ENCODE peak calls at places on chromosomes 12 and 14, in nine cellular contexts. F is SK-N-SH, D is lower lobe of right lung, R is pancreas, T is tibial artery, X is endodermal cell, K is mammary epithelial cell, G is sigmoid colon, S is heart right ventricle. J is an unnamed sample. For H3K4me1 and H3K9me3, the result is how much of the 10 kb centered on the place peaks cover.

GRCh38 chr12:124660846-124661245 is 93.4 kb upstream of the NCOR2 start:
- DNase-seq in D (no peak), T (no peak), K (no peak), G (no peak), S (no peak), R (no peak), F (no peak), X (no peak), J (no peak)

GRCh38 chr14:92692822-92693226 is 55.6 kb downstream of the LGMN start:
- DNase-seq in T (peak), X (no peak), S (peak), G (peak), R (peak), K (peak), D (peak), F (peak), J (peak)

GRCh38 chr12:27024291-27024690 is 1.9 kb downstream of the MED21 start:
- DNase-seq in S (no peak), T (no peak), G (no peak), R (no peak), X (no peak), D (no peak), F (no peak), K (no peak), J (no peak)

GRCh38 chr12:28242888-28243633 is 52.8 kb downstream of the CCDC91 start:
- DNase-seq in R (no peak), D (no peak), K (no peak), G (no peak), F (no peak), T (no peak), S (no peak), X (no peak), J (no peak)

GRCh38 chr12:91685917-91686316 is 459.7 kb downstream of the BTG1 start:
- DNase-seq in D (no peak), F (no peak), S (no peak), K (peak), T (no peak), G (no peak), R (no peak), X (no peak), J (no peak)

GRCh38 chr12:20476551-20476950 is 108.2 kb downstream of the PDE3A start:
- DNase-seq in D (no peak), X (no peak), S (no peak), K (no peak), F (no peak), G (no peak), T (no peak), R (no peak), J (no peak)

GRCh38 chr14:97824218-97824617 is 1027.0 kb downstream of the VRK1 start:
- DNase-seq in K (no peak), S (no peak), F (no peak), T (no peak), R (no peak), D (no peak), G (no peak), X (no peak), J (no peak)

GRCh38 chr12:101612162-101612916 is 17.6 kb downstream of the MYBPC1 start:
- DNase-seq in X (no peak), R (no peak), G (no peak), K (no peak), D (no peak), T (no peak), F (no peak), S (no peak), J (no peak)

GRCh38 chr12:96352161-96352835 is 47.9 kb downstream of the CDK17 start:
- DNase-seq in D (no peak), F (no peak), S (no peak), X (no peak), K (no peak), R (no peak), G (no peak), T (no peak), J (no peak)

GRCh38 chr12:52007158-52007921 is 594 bp downstream of the TAMALIN start:
- DNase-seq in X (peak), D (peak), R (no peak), T (no peak), F (no peak), S (peak), K (no peak), G (peak), J (peak)

GRCh38 chr12:49428652-49429549 is 61.6 kb downstream of the SPATS2 start:
- DNase-seq in G (no peak), S (no peak), F (no peak), T (no peak), X (peak), K (peak), D (no peak), R (no peak), J (no peak)

GRCh38 chr12:12008232-12008850 is 62.4 kb upstream of the BCL2L14 start:
- DNase-seq in G (no peak), T (no peak), F (no peak), D (no peak), K (peak), X (peak), R (no peak), S (no peak), J (no peak)

GRCh38 chr14:32203928-32204357 is 874 bp upstream of the RNU6-8 start:
- DNase-seq in X (peak), R (no peak), T (no peak), K (no peak), D (no peak), S (no peak), F (peak), G (peak), J (no peak)

GRCh38 chr12:107929436-107929835 is 154.9 kb downstream of the ASCL4 start:
- DNase-seq in K (peak), D (no peak), S (no peak), G (no peak), F (peak), X (peak), R (no peak), T (no peak), J (no peak)

GRCh38 chr12:105401198-105401597 is 70.7 kb downstream of the C12orf75 start:
- DNase-seq in S (no peak), G (no peak), T (no peak), R (no peak), K (no peak), F (no peak), D (no peak), X (no peak), J (no peak)

GRCh38 chr12:85963322-85963721 is 89.2 kb downstream of the NTS start:
- DNase-seq in T (no peak), S (no peak), F (no peak), X (no peak), R (no peak), D (no peak), K (peak), G (no peak), J (no peak)

GRCh38 chr12:89225808-89226368 is 126.4 kb downstream of the DUSP6 start:
- DNase-seq in S (no peak), K (peak), X (peak), R (peak), G (no peak), F (no peak), T (no peak), D (no peak), J (no peak)

GRCh38 chr12:127280393-127281275 is 986.3 kb upstream of the TMEM132C start:
- DNase-seq in R (peak), K (peak), T (no peak), D (peak), F (peak), G (no peak), X (peak), S (peak), J (peak)

GRCh38 chr12:100668939-100669536 is 95.6 kb downstream of the GAS2L3 start:
- DNase-seq in K (peak), T (no peak), S (peak), X (peak), G (no peak), D (peak), R (peak), F (peak), J (peak)

DNA sequence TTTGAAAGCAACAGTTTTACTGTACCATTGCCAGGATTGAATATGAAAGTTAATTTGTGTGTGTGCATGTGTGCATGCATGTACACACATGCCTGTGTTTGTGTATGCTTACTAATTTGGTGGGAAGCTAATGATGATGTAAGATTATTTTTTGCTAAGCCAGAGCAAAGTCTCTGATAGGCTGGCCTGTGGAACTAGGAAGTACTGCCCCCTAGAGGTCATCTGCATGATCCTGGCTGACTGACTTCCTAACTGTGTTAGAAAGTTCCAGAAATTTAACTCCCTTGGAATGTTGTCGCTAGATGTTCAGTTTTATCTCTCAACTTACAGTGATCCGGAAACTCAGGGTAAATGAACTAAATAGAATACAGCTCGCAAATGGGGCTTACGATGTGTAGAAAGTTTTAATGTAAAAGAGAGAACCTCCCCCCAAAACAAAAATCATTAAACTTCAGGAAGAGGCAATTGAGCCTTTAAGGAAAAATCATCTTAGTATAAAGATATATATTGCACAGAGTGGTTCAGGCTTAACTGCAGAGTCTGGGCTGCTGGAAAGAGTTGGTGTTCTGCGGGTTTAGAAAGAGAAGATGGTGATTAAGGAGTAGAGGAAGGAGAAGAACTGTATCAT is 34.3 kb upstream of the SLC38A1 start:
- DNase-seq in S (no peak), F (peak), K (peak), R (peak), D (no peak), X (peak), G (no peak), T (no peak), J (no peak)
- TF ChIP-seq CTCF in S (peak), F (peak), K (peak), R (peak), D (peak), X (peak), G (peak), T (peak), J (peak)

GRCh38 chr14:69664865-69665526 is 53.6 kb downstream of the SUSD6 start:
- DNase-seq in T (no peak), S (no peak), F (peak), D (no peak), R (no peak), X (no peak), G (no peak), K (no peak), J (no peak)
- H3K4me1 ChIP-seq in T (half or more), S (under half), F (under half), D (half or more), R (under half), X (under half), G (half or more), K (under half), J (under half)

DNA sequence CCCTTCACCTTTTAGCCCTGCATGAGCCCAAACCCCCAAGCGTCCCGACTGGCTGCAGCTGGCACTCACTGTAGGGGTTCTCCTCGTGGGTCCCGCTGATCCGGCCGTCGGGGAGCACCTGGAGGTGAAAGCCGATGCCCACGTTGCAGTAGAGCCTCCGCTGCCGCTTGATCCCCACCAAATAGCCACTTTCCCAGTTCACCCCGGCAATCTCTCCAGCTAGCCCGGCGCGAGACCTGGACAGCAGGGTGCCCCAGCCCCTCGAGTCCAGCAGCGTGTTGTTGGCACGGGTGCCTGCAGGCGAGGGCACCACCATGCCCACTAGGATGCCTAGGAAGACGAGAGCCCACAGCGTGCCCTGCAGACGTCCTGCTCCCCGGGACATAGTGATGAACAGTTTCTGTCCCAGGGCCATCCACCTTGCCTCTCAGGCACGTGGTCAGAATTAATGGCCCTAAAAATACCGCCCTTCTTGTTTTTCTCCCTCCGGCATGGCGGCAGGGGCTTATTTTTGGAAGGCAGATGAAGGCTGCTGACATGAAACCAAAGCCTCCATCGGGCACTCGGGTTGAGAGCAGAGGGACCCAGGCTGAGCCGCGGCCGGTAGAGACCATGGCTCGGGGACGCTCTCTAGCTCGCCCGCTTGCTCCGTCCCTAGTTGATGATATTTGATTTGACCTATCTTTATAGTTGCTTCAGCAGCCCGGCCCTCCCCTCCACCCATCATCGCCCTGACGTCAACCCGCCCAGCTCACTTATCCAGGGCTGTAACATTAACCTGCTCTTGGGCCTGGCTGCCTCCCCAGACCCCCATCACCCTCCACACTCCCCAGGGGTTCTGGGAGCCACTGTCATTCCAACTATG is at the start of gene FGF6:
- DNase-seq in G (no peak), D (no peak), K (no peak), X (peak), T (no peak), F (no peak), S (no peak), R (no peak), J (no peak)
- H3K9me3 ChIP-seq in G (under half), D (under half), K (under half), X (under half), T (under half), F (under half), S (under half), R (under half), J (under half)

DNA sequence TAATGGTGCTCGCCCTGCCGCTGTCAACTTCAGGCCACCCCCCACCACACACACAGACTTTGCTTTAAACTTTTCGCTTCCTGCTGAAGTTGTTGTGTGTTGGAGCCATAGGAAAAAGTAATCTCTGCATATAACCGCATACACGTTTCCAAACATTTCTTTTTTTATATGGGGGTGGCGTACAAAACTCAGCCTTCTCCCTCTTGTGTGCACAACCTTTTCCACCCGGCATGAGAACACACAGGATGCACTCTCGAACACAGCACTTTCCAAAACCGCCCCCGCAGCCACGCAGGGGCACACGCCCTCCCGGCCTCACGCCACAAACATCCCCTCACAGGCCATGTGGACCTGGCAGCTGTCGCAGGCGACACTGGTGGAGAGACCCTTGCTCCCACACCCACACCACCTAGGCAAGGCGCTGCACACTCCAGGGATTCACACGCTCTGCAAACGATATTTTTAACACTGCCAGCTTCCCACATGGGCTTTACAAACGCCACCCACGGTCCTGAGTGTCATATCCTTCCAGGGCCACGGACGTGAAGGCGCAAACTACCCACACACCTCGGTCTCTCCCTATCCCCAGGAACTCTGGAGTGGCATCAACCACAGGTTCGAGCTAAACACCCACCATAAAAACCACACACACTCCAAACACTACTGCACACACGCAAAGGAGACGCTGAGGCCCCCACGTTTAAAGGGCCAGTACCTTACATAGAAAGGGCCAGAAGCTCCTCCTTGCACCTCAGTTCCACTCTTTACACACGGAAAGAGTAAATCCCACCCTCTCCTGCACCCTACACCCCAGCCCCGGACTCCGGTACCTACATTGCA is 12.3 kb upstream of the ITGB7 start:
- DNase-seq in S (peak), G (no peak), X (peak), D (peak), K (peak), F (no peak), R (no peak), T (peak), J (no peak)
- TF ChIP-seq CTCF in S (no peak), G (no peak), X (no peak), D (no peak), K (no peak), F (no peak), R (no peak), T (no peak), J (no peak)

GRCh38 chr12:41189395-41190251 is 1.5 kb downstream of the PDZRN4 start:
- DNase-seq in D (no peak), G (peak), X (peak), T (peak), K (peak), R (no peak), S (no peak), F (peak), J (no peak)

GRCh38 chr12:41188841-41189394 is 798 bp downstream of the PDZRN4 start:
- DNase-seq in F (no peak), T (peak), D (no peak), R (no peak), G (no peak), S (no peak), X (peak), K (no peak), J (no peak)

GRCh38 chr12:41188058-41188840 is at the start of gene PDZRN4:
- DNase-seq in F (peak), G (peak), S (peak), K (peak), R (no peak), D (peak), X (peak), T (peak), J (no peak)

GRCh38 chr12:41190360-41190759 is 2.2 kb downstream of the PDZRN4 start:
- DNase-seq in S (no peak), K (no peak), F (peak), R (no peak), X (peak), D (no peak), T (no peak), G (peak), J (no peak)

DNA sequence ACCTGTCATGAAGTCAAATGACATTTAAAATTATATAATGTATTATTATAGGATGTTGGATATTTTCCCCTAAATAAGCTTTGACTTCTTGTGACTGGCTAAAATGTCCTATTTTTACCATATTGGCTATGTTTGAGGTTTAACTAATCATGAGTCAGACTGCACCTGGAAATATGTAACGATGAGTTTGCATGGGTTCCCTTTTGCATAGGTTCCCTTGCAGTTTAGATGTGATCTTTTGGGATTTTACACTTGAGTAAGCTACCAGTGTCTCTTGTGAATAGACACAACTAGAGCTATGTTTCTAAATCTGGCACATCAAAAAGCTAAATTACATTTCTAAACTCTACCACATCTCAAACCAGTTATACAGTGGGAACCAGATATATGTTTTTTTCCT is 5.2 kb downstream of the PDZRN4 start:
- DNase-seq in D (no peak), R (no peak), S (no peak), F (no peak), X (no peak), T (no peak), K (no peak), G (no peak), J (no peak)
- H3K4me1 ChIP-seq in D (under half), R (under half), S (under half), F (under half), X (under half), T (under half), K (under half), G (under half), J (under half)

GRCh38 chr14:106204063-106204462 is 677.7 kb downstream of the TMEM121 start:
- DNase-seq in X (no peak), F (no peak), G (no peak), K (no peak), T (no peak), S (no peak), D (no peak), R (no peak), J (no peak)
- H3K9me3 ChIP-seq in X (half or more), F (under half), G (under half), K (under half), T (under half), S (under half), D (under half), R (under half), J (under half)

GRCh38 chr12:48105867-48106563 is at the start of gene SENP1:
- DNase-seq in X (peak), K (peak), D (peak), T (peak), F (peak), S (peak), R (peak), G (peak), J (peak)
- TF ChIP-seq CTCF in X (peak), K (no peak), D (peak), T (peak), F (peak), S (peak), R (no peak), G (peak), J (no peak)

DNA sequence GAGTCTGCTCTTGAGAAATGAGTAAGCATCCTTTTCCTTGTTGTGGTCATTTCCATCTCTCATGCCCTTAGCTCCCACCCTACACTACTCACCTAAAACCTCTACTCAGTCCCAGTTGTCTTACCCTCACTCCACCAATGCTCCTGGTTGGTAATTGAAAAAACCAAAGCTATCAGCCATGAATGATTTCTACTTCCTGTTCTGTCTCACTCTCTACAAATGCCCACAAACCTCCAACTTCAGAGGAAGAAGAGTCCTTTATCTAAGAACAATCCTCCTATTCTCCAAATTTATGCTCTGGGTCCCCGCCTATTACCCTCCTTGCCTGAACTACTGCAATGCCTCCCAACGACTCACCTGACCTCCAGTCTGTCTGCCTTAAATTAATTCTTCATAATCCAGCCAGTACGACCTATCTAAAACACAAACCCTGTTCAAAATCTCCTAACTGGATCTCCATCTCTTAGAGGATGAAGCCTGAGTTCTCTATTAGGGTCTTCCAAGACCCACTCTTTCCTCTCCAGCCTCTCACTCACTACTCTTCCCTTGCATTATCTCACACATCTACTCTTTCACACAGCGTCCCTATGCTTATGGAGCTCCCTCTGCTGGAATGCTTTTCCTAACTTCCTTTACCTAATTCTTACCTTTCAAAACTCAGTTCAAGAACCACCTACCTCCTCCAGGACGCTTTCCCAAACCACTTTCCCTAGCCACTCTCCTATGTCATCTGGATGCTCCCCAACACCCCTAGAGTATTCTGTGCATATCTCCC is 2.2 kb downstream of the DHRS1 start:
- DNase-seq in K (peak), F (peak), R (no peak), X (no peak), D (no peak), T (no peak), S (no peak), G (no peak), J (no peak)
- H3K4me1 ChIP-seq in K (under half), F (under half), R (under half), X (under half), D (under half), T (under half), S (under half), G (under half), J (under half)